ENCODE peak calls at places on chromosomes 6 and 20, in eight cellular contexts. L, F, T, E, O, V, Z and K are unnamed samples. For H3K4me1, the result is how much of the 10 kb centered on the place peaks cover.

GRCh38 chr6:149831380-149831820 is 32.8 kb downstream of the LRP11 start:
- DNase-seq in F (no peak), Z (no peak), T (no peak), E (no peak), O (no peak), L (no peak), V (no peak), K (no peak)

GRCh38 chr20:58111340-58112016 is 117.0 kb downstream of the ANKRD60 start:
- DNase-seq in E (no peak), O (no peak), V (no peak), L (no peak), T (no peak), Z (no peak), F (peak), K (no peak)

GRCh38 chr6:73216859-73217258 is 8.4 kb downstream of the KHDC1L start:
- DNase-seq in F (no peak), V (no peak), L (no peak), Z (no peak), O (no peak), T (no peak), E (no peak), K (no peak)

GRCh38 chr6:146028250-146028789 is 542 bp upstream of the GRM1 start:
- DNase-seq in L (peak), F (peak), V (peak), E (no peak), O (peak), Z (peak), T (peak), K (peak)

GRCh38 chr6:167721291-167721690 is 105.4 kb upstream of the AFDN start:
- DNase-seq in V (no peak), F (no peak), O (no peak), Z (no peak), T (no peak), E (no peak), L (no peak), K (no peak)

GRCh38 chr20:58146761-58147160 is 81.7 kb downstream of the ANKRD60 start:
- DNase-seq in O (peak), T (no peak), V (no peak), Z (no peak), F (no peak), E (no peak), L (no peak), K (no peak)

GRCh38 chr20:49179368-49180277 is 8.5 kb downstream of the STAU1 start:
- DNase-seq in L (no peak), O (no peak), F (no peak), Z (no peak), E (no peak), V (peak), T (no peak), K (no peak)

GRCh38 chr6:32393660-32394420 is 13.1 kb downstream of the BTNL2 start:
- DNase-seq in O (no peak), V (no peak), Z (no peak), L (peak), F (peak), E (no peak), T (no peak), K (peak)

GRCh38 chr6:107314644-107315043 is 144.7 kb downstream of the PDSS2 start:
- DNase-seq in O (no peak), V (no peak), Z (no peak), E (no peak), L (no peak), T (no peak), F (no peak), K (no peak)

GRCh38 chr6:15358579-15359327 is 112.9 kb downstream of the JARID2 start:
- DNase-seq in E (no peak), L (peak), Z (no peak), O (no peak), T (no peak), F (no peak), V (no peak), K (no peak)

GRCh38 chr20:9068896-9069663 is at the start of gene PLCB4:
- DNase-seq in Z (peak), T (peak), F (peak), L (peak), O (no peak), V (peak), E (no peak), K (peak)

GRCh38 chr6:43859213-43859612 is 89.2 kb downstream of the VEGFA start:
- DNase-seq in V (no peak), L (no peak), Z (no peak), E (no peak), F (no peak), T (no peak), O (peak), K (no peak)

GRCh38 chr20:57690525-57690924 is 19.3 kb downstream of the PMEPA1 start:
- DNase-seq in F (no peak), V (no peak), E (no peak), O (no peak), L (no peak), T (no peak), Z (no peak), K (no peak)

GRCh38 chr20:58133020-58133419 is 95.4 kb downstream of the ANKRD60 start:
- DNase-seq in V (no peak), O (no peak), E (no peak), F (peak), L (no peak), T (no peak), Z (no peak), K (no peak)

GRCh38 chr20:57256205-57256604 is 10.2 kb downstream of the BMP7 start:
- DNase-seq in O (no peak), F (no peak), T (no peak), Z (no peak), E (no peak), V (no peak), L (no peak), K (no peak)

GRCh38 chr6:37648465-37649330 is 49.0 kb downstream of the MDGA1 start:
- DNase-seq in E (no peak), F (peak), V (peak), Z (no peak), L (peak), T (no peak), O (peak), K (peak)

GRCh38 chr20:32289661-32290431 is 12.4 kb downstream of the KIF3B start:
- DNase-seq in T (no peak), Z (no peak), O (no peak), F (no peak), E (no peak), V (peak), L (no peak), K (no peak)

GRCh38 chr20:59608396-59608795 is 4.1 kb downstream of the PHACTR3 start:
- DNase-seq in V (no peak), F (no peak), O (no peak), E (no peak), Z (no peak), T (peak), L (no peak), K (no peak)

GRCh38 chr6:43271103-43271815 is 26.8 kb upstream of the SLC22A7 start:
- DNase-seq in T (no peak), E (no peak), O (no peak), L (no peak), F (no peak), Z (no peak), V (no peak), K (no peak)

GRCh38 chr20:18101125-18101820 is 36.4 kb upstream of the KAT14 start:
- DNase-seq in F (no peak), T (no peak), E (no peak), Z (no peak), V (no peak), O (no peak), L (no peak), K (no peak)

GRCh38 chr20:54668271-54669053 is 193.1 kb downstream of the DOK5 start:
- DNase-seq in L (no peak), T (no peak), O (no peak), E (no peak), V (peak), Z (no peak), F (peak), K (no peak)

GRCh38 chr6:35973670-35974222 is 50.7 kb downstream of the SLC26A8 start:
- DNase-seq in F (no peak), Z (no peak), V (peak), O (no peak), L (peak), E (no peak), T (no peak), K (no peak)

GRCh38 chr6:90083891-90084290 is 189.6 kb downstream of the GJA10 start:
- DNase-seq in O (no peak), T (no peak), L (no peak), E (no peak), F (no peak), V (peak), Z (no peak), K (no peak)

GRCh38 chr6:35087361-35088280 is 53.5 kb downstream of the TCP11 start:
- DNase-seq in L (no peak), T (peak), E (no peak), F (no peak), O (peak), Z (no peak), V (no peak), K (no peak)

GRCh38 chr20:53136473-53136872 is 164.3 kb downstream of the TSHZ2 start:
- DNase-seq in E (no peak), F (no peak), Z (no peak), T (no peak), O (no peak), L (no peak), V (no peak), K (no peak)

GRCh38 chr6:44044154-44044539 is 83.1 kb downstream of the MRPL14 start:
- DNase-seq in T (no peak), O (no peak), V (no peak), E (no peak), F (no peak), Z (no peak), L (peak), K (no peak)

GRCh38 chr20:37396520-37397075 is 50.7 kb downstream of the SRC start:
- DNase-seq in V (no peak), T (no peak), O (no peak), E (no peak), Z (no peak), L (no peak), F (no peak), K (no peak)

GRCh38 chr20:34042286-34042685 is 48.6 kb downstream of the RALY start:
- DNase-seq in L (no peak), O (no peak), E (no peak), F (no peak), V (no peak), Z (peak), T (peak), K (no peak)

GRCh38 chr20:34040300-34041015 is 46.7 kb downstream of the RALY start:
- DNase-seq in Z (peak), T (peak), L (no peak), O (no peak), V (peak), F (no peak), E (no peak), K (no peak)

GRCh38 chr20:34045930-34046329 is 52.2 kb downstream of the RALY start:
- DNase-seq in O (no peak), E (no peak), T (no peak), F (no peak), V (peak), L (no peak), Z (no peak), K (no peak)

GRCh38 chr20:34045294-34045693 is 51.6 kb downstream of the RALY start:
- DNase-seq in T (peak), F (peak), L (no peak), V (peak), Z (peak), O (no peak), E (peak), K (no peak)

GRCh38 chr20:34043025-34043424 is 49.3 kb downstream of the RALY start:
- DNase-seq in O (no peak), T (no peak), F (no peak), V (no peak), E (no peak), L (peak), Z (no peak), K (no peak)
- H3K4me1 ChIP-seq in O (half or more), T (half or more), F (under half), V (under half), E (under half), L (under half), Z (half or more), K (half or more)

GRCh38 chr6:144857086-144857485 is 572.0 kb downstream of the UTRN start:
- DNase-seq in F (no peak), L (no peak), V (no peak), E (no peak), Z (no peak), T (no peak), O (no peak), K (no peak)

GRCh38 chr6:144862769-144863168 is 577.6 kb downstream of the UTRN start:
- DNase-seq in E (no peak), F (no peak), T (no peak), V (no peak), O (no peak), Z (no peak), L (no peak), K (no peak)
- H3K4me3 ChIP-seq in E (no peak), F (no peak), T (no peak), V (no peak), O (no peak), Z (no peak), L (no peak), K (no peak)

DNA sequence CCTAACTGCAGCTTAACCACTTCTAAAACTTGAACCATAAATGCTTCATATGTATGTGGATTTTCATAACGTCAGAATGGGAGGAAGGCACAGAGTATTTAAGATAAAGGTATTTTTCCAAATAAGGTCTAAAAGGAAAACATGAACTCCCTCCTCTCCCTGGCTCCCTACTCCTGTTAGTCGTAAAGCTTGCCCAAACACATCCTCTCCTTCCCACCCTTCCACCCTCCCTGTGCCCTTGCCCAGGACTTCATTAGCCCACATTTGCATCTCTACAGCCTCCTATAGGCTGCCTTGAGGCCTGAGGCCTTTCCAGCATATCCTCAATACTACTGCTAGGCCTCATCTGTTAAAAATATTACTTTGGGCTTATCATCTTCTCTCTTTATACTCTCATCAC is 17.1 kb upstream of the SMIM13 start:
- DNase-seq in O (no peak), E (no peak), F (no peak), Z (no peak), T (no peak), V (no peak), L (no peak), K (no peak)
- H3K4me1 ChIP-seq in O (under half), E (under half), F (under half), Z (under half), T (under half), V (under half), L (under half), K (under half)

GRCh38 chr6:127464881-127465459 is 5.8 kb upstream of the KIAA0408 start:
- DNase-seq in O (peak), Z (peak), V (peak), T (peak), F (peak), L (peak), E (no peak), K (peak)
- H3K4me3 ChIP-seq in O (no peak), Z (no peak), V (no peak), T (no peak), F (peak), L (no peak), E (peak), K (no peak)

DNA sequence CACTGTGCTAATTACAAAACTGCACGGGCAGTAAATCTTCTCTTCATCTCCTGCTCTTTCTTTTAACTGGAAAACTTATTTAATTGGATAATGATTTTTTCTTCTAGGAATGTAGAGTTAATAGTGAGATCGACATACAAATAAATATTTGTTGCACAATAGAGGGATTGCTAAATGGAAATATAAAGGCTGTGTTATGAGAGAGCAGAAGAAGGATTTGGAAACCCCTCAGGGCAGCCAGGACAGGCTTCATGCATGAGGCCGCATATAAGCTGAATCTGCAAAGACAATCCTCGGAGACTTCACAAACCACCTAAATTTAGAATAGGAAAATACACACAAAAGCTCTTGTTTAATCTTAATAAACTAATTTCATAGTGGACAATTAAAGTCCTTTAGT is 2.9 kb upstream of the TAAR1 start:
- DNase-seq in E (no peak), V (no peak), L (no peak), F (no peak), T (no peak), Z (no peak), O (no peak), K (no peak)
- H3K4me1 ChIP-seq in E (under half), V (under half), L (under half), F (under half), T (under half), Z (under half), O (under half), K (under half)

DNA sequence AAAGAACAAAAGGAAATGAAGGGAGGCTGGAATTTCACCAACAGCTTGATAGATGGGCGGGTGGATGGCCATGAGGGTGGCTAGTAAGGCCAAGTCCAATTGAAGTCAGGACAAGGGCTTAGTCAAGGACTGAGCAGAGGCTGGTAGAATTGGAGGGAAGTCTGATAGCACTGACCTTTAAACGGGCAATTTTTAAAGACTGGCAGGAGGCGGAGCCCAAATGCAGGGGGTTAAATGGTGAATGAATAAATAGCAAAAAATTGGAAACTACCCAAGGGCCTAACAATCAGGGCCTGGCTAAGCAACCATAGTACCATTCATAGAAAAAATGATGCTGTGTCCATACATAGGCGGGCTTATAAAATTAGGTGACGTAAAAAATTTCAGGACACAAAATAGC is 43.0 kb upstream of the TAF8 start:
- DNase-seq in F (no peak), T (no peak), Z (no peak), L (no peak), V (peak), O (no peak), E (no peak), K (no peak)
- H3K4me3 ChIP-seq in F (no peak), T (no peak), Z (no peak), L (no peak), V (no peak), O (no peak), E (no peak), K (no peak)